ENCODE peak calls at places on chromosomes 5 and 9, in seven cellular contexts. One of them, this sample, is unnamed.
A peak's percentile ranks its signal among the peaks of the same experiment; 100 is the strongest.

GRCh38 chr9:4530375-4530774 is 40.1 kb downstream of the SLC1A1 start:
- DNase-seq in transverse colon: no peak
- DNase-seq in Peyer's patch: no peak
- DNase-seq in glutamatergic neuron: no peak
- DNase-seq in heart right ventricle: no peak
- DNase-seq in epithelial cell of esophagus: peak; percentile 93
- DNase-seq in prostate gland: no peak
- DNase-seq in this sample: no peak

GRCh38 chr5:40441733-40442132 is 238.0 kb upstream of the PTGER4 start:
- DNase-seq in transverse colon: peak; percentile 73
- DNase-seq in Peyer's patch: peak; percentile 29
- DNase-seq in glutamatergic neuron: no peak
- DNase-seq in heart right ventricle: peak; percentile 9
- DNase-seq in epithelial cell of esophagus: peak; percentile 8
- DNase-seq in prostate gland: no peak
- DNase-seq in this sample: no peak

GRCh38 chr9:129489838-129490582 is 130.9 kb downstream of the C9orf50 start:
- DNase-seq in transverse colon: no peak
- DNase-seq in Peyer's patch: peak; percentile 43
- DNase-seq in glutamatergic neuron: no peak
- DNase-seq in heart right ventricle: peak; percentile 48
- DNase-seq in epithelial cell of esophagus: no peak
- DNase-seq in prostate gland: no peak
- DNase-seq in this sample: peak; percentile 87

GRCh38 chr5:133015466-133015865 is 10.9 kb downstream of the ZCCHC10 start:
- DNase-seq in transverse colon: no peak
- DNase-seq in Peyer's patch: no peak
- DNase-seq in glutamatergic neuron: no peak
- DNase-seq in heart right ventricle: no peak
- DNase-seq in epithelial cell of esophagus: no peak
- DNase-seq in prostate gland: no peak
- DNase-seq in this sample: no peak

GRCh38 chr5:56494300-56494704 is 261.2 kb upstream of the ANKRD55 start:
- DNase-seq in transverse colon: no peak
- DNase-seq in Peyer's patch: no peak
- DNase-seq in glutamatergic neuron: no peak
- DNase-seq in heart right ventricle: peak; percentile 26
- DNase-seq in epithelial cell of esophagus: no peak
- DNase-seq in prostate gland: no peak
- DNase-seq in this sample: no peak

GRCh38 chr9:93465853-93466252 is 12.5 kb upstream of the FAM120AOS start:
- DNase-seq in transverse colon: no peak
- DNase-seq in Peyer's patch: no peak
- DNase-seq in glutamatergic neuron: no peak
- DNase-seq in heart right ventricle: no peak
- DNase-seq in epithelial cell of esophagus: no peak
- DNase-seq in prostate gland: no peak
- DNase-seq in this sample: no peak

GRCh38 chr9:89051421-89051820 is 60.2 kb downstream of the S1PR3 start:
- DNase-seq in transverse colon: no peak
- DNase-seq in Peyer's patch: no peak
- DNase-seq in glutamatergic neuron: no peak
- DNase-seq in heart right ventricle: no peak
- DNase-seq in epithelial cell of esophagus: no peak
- DNase-seq in prostate gland: no peak
- DNase-seq in this sample: no peak

GRCh38 chr9:130433168-130433946 is 11.4 kb upstream of the ASS1 start:
- DNase-seq in transverse colon: no peak
- DNase-seq in Peyer's patch: no peak
- DNase-seq in glutamatergic neuron: peak; percentile 88
- DNase-seq in heart right ventricle: no peak
- DNase-seq in epithelial cell of esophagus: peak; percentile 44
- DNase-seq in prostate gland: no peak
- DNase-seq in this sample: peak; percentile 55

GRCh38 chr5:173235499-173236394 is 741 bp upstream of the NKX2-5 start:
- DNase-seq in transverse colon: no peak
- DNase-seq in Peyer's patch: no peak
- DNase-seq in glutamatergic neuron: no peak
- DNase-seq in heart right ventricle: no peak
- DNase-seq in epithelial cell of esophagus: no peak
- DNase-seq in prostate gland: no peak
- DNase-seq in this sample: no peak

GRCh38 chr5:156475831-156476551 is 149.0 kb downstream of the SGCD start:
- DNase-seq in transverse colon: peak; percentile 12
- DNase-seq in Peyer's patch: no peak
- DNase-seq in glutamatergic neuron: no peak
- DNase-seq in heart right ventricle: peak; percentile 55
- DNase-seq in epithelial cell of esophagus: peak; percentile 82
- DNase-seq in prostate gland: no peak
- DNase-seq in this sample: no peak

GRCh38 chr5:179858241-179858585 is 404 bp downstream of the MRNIP start:
- DNase-seq in transverse colon: peak; percentile 55
- DNase-seq in Peyer's patch: peak; percentile 57
- DNase-seq in glutamatergic neuron: peak; percentile 46
- DNase-seq in heart right ventricle: no peak
- DNase-seq in epithelial cell of esophagus: peak; percentile 52
- DNase-seq in prostate gland: peak; percentile 30
- DNase-seq in this sample: no peak

GRCh38 chr5:158195811-158196210 is 336.9 kb upstream of the CLINT1 start:
- DNase-seq in transverse colon: no peak
- DNase-seq in Peyer's patch: no peak
- DNase-seq in glutamatergic neuron: no peak
- DNase-seq in heart right ventricle: no peak
- DNase-seq in epithelial cell of esophagus: no peak
- DNase-seq in prostate gland: no peak
- DNase-seq in this sample: no peak

GRCh38 chr5:177309351-177310191 is 2.1 kb downstream of the MXD3 start:
- DNase-seq in transverse colon: peak; percentile 80
- DNase-seq in Peyer's patch: peak; percentile 53
- DNase-seq in glutamatergic neuron: peak; percentile 82
- DNase-seq in heart right ventricle: peak; percentile 50
- DNase-seq in epithelial cell of esophagus: peak; percentile 84
- DNase-seq in prostate gland: peak; percentile 65
- DNase-seq in this sample: peak; percentile 68

GRCh38 chr5:141734501-141735231 is 52.6 kb upstream of the ARAP3 start:
- DNase-seq in transverse colon: peak; percentile 30
- DNase-seq in Peyer's patch: no peak
- DNase-seq in glutamatergic neuron: no peak
- DNase-seq in heart right ventricle: peak; percentile 40
- DNase-seq in epithelial cell of esophagus: peak; percentile 90
- DNase-seq in prostate gland: no peak
- DNase-seq in this sample: no peak

GRCh38 chr9:106632621-106633020 is 230.3 kb upstream of the ZNF462 start:
- DNase-seq in transverse colon: no peak
- DNase-seq in Peyer's patch: no peak
- DNase-seq in glutamatergic neuron: no peak
- DNase-seq in heart right ventricle: no peak
- DNase-seq in epithelial cell of esophagus: peak; percentile 88
- DNase-seq in prostate gland: no peak
- DNase-seq in this sample: no peak

GRCh38 chr5:176870110-176870591 is 29.0 kb downstream of the HK3 start:
- DNase-seq in transverse colon: peak; percentile 12
- DNase-seq in Peyer's patch: no peak
- DNase-seq in glutamatergic neuron: no peak
- DNase-seq in heart right ventricle: peak; percentile 14
- DNase-seq in epithelial cell of esophagus: peak; percentile 32
- DNase-seq in prostate gland: no peak
- DNase-seq in this sample: no peak

GRCh38 chr5:34022131-34022705 is 14.4 kb upstream of the AMACR start:
- DNase-seq in transverse colon: no peak
- DNase-seq in Peyer's patch: no peak
- DNase-seq in glutamatergic neuron: no peak
- DNase-seq in heart right ventricle: no peak
- DNase-seq in epithelial cell of esophagus: peak; percentile 35
- DNase-seq in prostate gland: no peak
- DNase-seq in this sample: no peak

GRCh38 chr9:88993327-88993726 is 2.1 kb downstream of the S1PR3 start:
- DNase-seq in transverse colon: no peak
- DNase-seq in Peyer's patch: no peak
- DNase-seq in glutamatergic neuron: no peak
- DNase-seq in heart right ventricle: no peak
- DNase-seq in epithelial cell of esophagus: no peak
- DNase-seq in prostate gland: no peak
- DNase-seq in this sample: no peak

GRCh38 chr9:4495537-4495936 is 5.3 kb downstream of the SLC1A1 start:
- DNase-seq in transverse colon: no peak
- DNase-seq in Peyer's patch: no peak
- DNase-seq in glutamatergic neuron: no peak
- DNase-seq in heart right ventricle: no peak
- DNase-seq in epithelial cell of esophagus: no peak
- DNase-seq in prostate gland: no peak
- DNase-seq in this sample: no peak

GRCh38 chr5:172370648-172371248 is 83.6 kb downstream of the SH3PXD2B start:
- DNase-seq in transverse colon: no peak
- DNase-seq in Peyer's patch: peak; percentile 20
- DNase-seq in glutamatergic neuron: peak; percentile 45
- DNase-seq in heart right ventricle: no peak
- DNase-seq in epithelial cell of esophagus: peak; percentile 66
- DNase-seq in prostate gland: no peak
- DNase-seq in this sample: no peak

GRCh38 chr9:107635137-107635802 is 145.7 kb upstream of the KLF4 start:
- DNase-seq in transverse colon: no peak
- DNase-seq in Peyer's patch: no peak
- DNase-seq in glutamatergic neuron: no peak
- DNase-seq in heart right ventricle: no peak
- DNase-seq in epithelial cell of esophagus: no peak
- DNase-seq in prostate gland: no peak
- DNase-seq in this sample: no peak

GRCh38 chr9:130240410-130241197 is 25.0 kb upstream of the HMCN2 start:
- DNase-seq in transverse colon: peak; percentile 53
- DNase-seq in Peyer's patch: peak; percentile 64
- DNase-seq in glutamatergic neuron: peak; percentile 67
- DNase-seq in heart right ventricle: peak; percentile 67
- DNase-seq in epithelial cell of esophagus: peak; percentile 71
- DNase-seq in prostate gland: peak; percentile 48
- DNase-seq in this sample: no peak

GRCh38 chr9:127611796-127612790 is at the start of gene STXBP1:
- DNase-seq in transverse colon: peak; percentile 91
- DNase-seq in Peyer's patch: peak; percentile 81
- DNase-seq in glutamatergic neuron: peak; percentile 94
- DNase-seq in heart right ventricle: peak; percentile 88
- DNase-seq in epithelial cell of esophagus: peak; percentile 86
- DNase-seq in prostate gland: peak; percentile 89
- DNase-seq in this sample: peak; percentile 79
- TF ChIP-seq CTCF in transverse colon: no peak
- TF ChIP-seq CTCF in Peyer's patch: no peak
- TF ChIP-seq CTCF in glutamatergic neuron: no peak
- TF ChIP-seq CTCF in heart right ventricle: no peak
- TF ChIP-seq CTCF in epithelial cell of esophagus: no peak
- TF ChIP-seq CTCF in prostate gland: peak; percentile 35
- TF ChIP-seq CTCF in this sample: no peak

GRCh38 chr9:136974834-136975535 is 2.3 kb upstream of the PTGDS start:
- DNase-seq in transverse colon: no peak
- DNase-seq in Peyer's patch: no peak
- DNase-seq in glutamatergic neuron: no peak
- DNase-seq in heart right ventricle: no peak
- DNase-seq in epithelial cell of esophagus: peak; percentile 27
- DNase-seq in prostate gland: no peak
- DNase-seq in this sample: no peak

GRCh38 chr9:136977223-136978072 is at the start of gene PTGDS:
- DNase-seq in transverse colon: no peak
- DNase-seq in Peyer's patch: no peak
- DNase-seq in glutamatergic neuron: no peak
- DNase-seq in heart right ventricle: peak; percentile 82
- DNase-seq in epithelial cell of esophagus: no peak
- DNase-seq in prostate gland: no peak
- DNase-seq in this sample: no peak

GRCh38 chr9:136973618-136974617 is 3.4 kb upstream of the PTGDS start:
- DNase-seq in transverse colon: no peak
- DNase-seq in Peyer's patch: no peak
- DNase-seq in glutamatergic neuron: no peak
- DNase-seq in heart right ventricle: no peak
- DNase-seq in epithelial cell of esophagus: no peak
- DNase-seq in prostate gland: no peak
- DNase-seq in this sample: no peak

GRCh38 chr9:136978073-136978864 is 965 bp downstream of the PTGDS start:
- DNase-seq in transverse colon: peak; percentile 65
- DNase-seq in Peyer's patch: peak; percentile 58
- DNase-seq in glutamatergic neuron: peak; percentile 84
- DNase-seq in heart right ventricle: peak; percentile 89
- DNase-seq in epithelial cell of esophagus: peak; percentile 72
- DNase-seq in prostate gland: peak; percentile 45
- DNase-seq in this sample: peak; percentile 76

DNA sequence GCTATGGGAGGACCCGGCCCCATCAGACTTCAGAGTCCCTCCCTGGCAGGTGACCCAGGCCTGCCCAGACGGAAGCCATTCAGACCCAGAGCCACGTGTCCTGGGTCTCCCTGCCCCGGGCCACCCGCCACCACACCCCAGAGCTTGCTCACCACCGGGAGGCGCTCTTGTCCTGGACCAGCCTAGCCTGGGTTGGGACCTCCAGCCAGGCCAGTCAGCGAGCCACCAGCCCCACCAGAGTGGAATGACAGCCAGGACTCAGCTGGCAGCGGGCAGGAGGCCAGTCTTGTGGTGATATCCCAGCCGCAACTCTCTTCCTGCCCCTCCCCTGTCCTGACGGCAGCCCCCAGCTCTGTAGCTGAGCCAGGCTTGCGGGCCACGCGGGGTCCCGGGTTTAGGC is 1.7 kb upstream of the PTGDS start:
- DNase-seq in transverse colon: no peak
- DNase-seq in Peyer's patch: peak; percentile 35
- DNase-seq in glutamatergic neuron: no peak
- DNase-seq in heart right ventricle: peak; percentile 76
- DNase-seq in epithelial cell of esophagus: no peak
- DNase-seq in prostate gland: no peak
- DNase-seq in this sample: no peak
- TF ChIP-seq CTCF in transverse colon: no peak
- TF ChIP-seq CTCF in Peyer's patch: no peak
- TF ChIP-seq CTCF in glutamatergic neuron: no peak
- TF ChIP-seq CTCF in heart right ventricle: no peak
- TF ChIP-seq CTCF in epithelial cell of esophagus: no peak
- TF ChIP-seq CTCF in prostate gland: no peak
- TF ChIP-seq CTCF in this sample: peak; percentile 13

DNA sequence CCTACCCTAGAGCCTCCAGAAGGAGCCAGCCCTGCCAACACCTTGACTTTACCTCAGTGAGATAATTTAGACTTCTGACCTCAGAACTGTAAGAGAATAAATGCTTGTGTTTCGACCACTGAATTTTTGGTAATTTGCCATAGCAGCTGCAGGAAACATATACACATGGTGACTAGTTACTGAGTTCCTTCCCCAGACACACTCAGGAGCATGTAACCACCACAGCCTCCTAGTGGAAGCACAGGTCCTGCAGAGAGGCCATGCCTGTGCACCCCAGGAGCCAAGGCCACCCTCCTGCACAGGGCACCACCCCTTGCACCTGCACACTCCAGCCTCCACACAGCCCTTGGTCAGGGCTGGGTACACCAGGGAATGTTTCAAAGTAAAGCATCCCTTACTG is 7.6 kb upstream of the CAMSAP1 start:
- DNase-seq in transverse colon: no peak
- DNase-seq in Peyer's patch: no peak
- DNase-seq in glutamatergic neuron: no peak
- DNase-seq in heart right ventricle: no peak
- DNase-seq in epithelial cell of esophagus: no peak
- DNase-seq in prostate gland: no peak
- DNase-seq in this sample: no peak
- TF ChIP-seq CTCF in transverse colon: no peak
- TF ChIP-seq CTCF in Peyer's patch: no peak
- TF ChIP-seq CTCF in glutamatergic neuron: no peak
- TF ChIP-seq CTCF in heart right ventricle: no peak
- TF ChIP-seq CTCF in epithelial cell of esophagus: no peak
- TF ChIP-seq CTCF in prostate gland: no peak
- TF ChIP-seq CTCF in this sample: no peak

GRCh38 chr5:90792725-90793124 is 234.1 kb downstream of the ADGRV1 start:
- DNase-seq in transverse colon: no peak
- DNase-seq in Peyer's patch: no peak
- DNase-seq in glutamatergic neuron: no peak
- DNase-seq in heart right ventricle: no peak
- DNase-seq in epithelial cell of esophagus: peak; percentile 9
- DNase-seq in prostate gland: no peak
- DNase-seq in this sample: no peak

GRCh38 chr5:90793183-90793582 is 234.6 kb downstream of the ADGRV1 start:
- DNase-seq in transverse colon: no peak
- DNase-seq in Peyer's patch: no peak
- DNase-seq in glutamatergic neuron: no peak
- DNase-seq in heart right ventricle: no peak
- DNase-seq in epithelial cell of esophagus: no peak
- DNase-seq in prostate gland: no peak
- DNase-seq in this sample: no peak
- TF ChIP-seq CTCF in transverse colon: no peak
- TF ChIP-seq CTCF in Peyer's patch: no peak
- TF ChIP-seq CTCF in glutamatergic neuron: no peak
- TF ChIP-seq CTCF in heart right ventricle: no peak
- TF ChIP-seq CTCF in epithelial cell of esophagus: no peak
- TF ChIP-seq CTCF in prostate gland: no peak
- TF ChIP-seq CTCF in this sample: no peak